ENCODE peak calls at places on chromosomes 13 and 19, in seven cellular contexts. C is stomach; B is NCI-H2107; H is stimulated activated effector memory CD8-positive, alpha-beta T cell treated with anti-CD3 and anti-CD28 coated beads, Interleukin-12 subunit alpha, Interleukin-12 subunit beta, amount 100 ng/mL, for 72 hours; I is neural progenitor cell; O is activated T-helper 1 cell treated with Interleukin-2 at 50 U/mL for 16 hours; L is ACHN. G is an unnamed sample.

GRCh38 chr13:112169941-112170822 is 103.2 kb downstream of the SOX1 start:
- DNase-seq in I (no peak), B (no peak), C (no peak), H (no peak), L (no peak), O (no peak), G (no peak)

GRCh38 chr13:75223981-75224742 is 257.8 kb downstream of the TBC1D4 start:
- DNase-seq in B (no peak), H (no peak), O (no peak), L (no peak), C (no peak), I (no peak), G (no peak)

GRCh38 chr19:1065606-1066109 is 1.3 kb upstream of the ARHGAP45 start:
- DNase-seq in C (no peak), O (no peak), L (no peak), I (no peak), H (no peak), B (no peak), G (no peak)

GRCh38 chr13:31409678-31410356 is 210.0 kb downstream of the B3GLCT start:
- DNase-seq in L (peak), H (no peak), I (peak), C (no peak), B (no peak), O (no peak), G (no peak)

GRCh38 chr13:106466691-106467405 is 68.6 kb downstream of the EFNB2 start:
- DNase-seq in C (no peak), H (no peak), B (no peak), I (no peak), O (no peak), L (no peak), G (no peak)

GRCh38 chr19:13441810-13442512 is 64.3 kb downstream of the CACNA1A start:
- DNase-seq in I (peak), L (peak), H (peak), O (peak), B (no peak), C (no peak), G (no peak)

GRCh38 chr13:99303863-99304521 is 3.2 kb downstream of the GPR183 start:
- DNase-seq in H (peak), I (no peak), L (no peak), O (no peak), C (no peak), B (no peak), G (no peak)

GRCh38 chr19:17755977-17756670 is 4.8 kb downstream of the FCHO1 start:
- DNase-seq in I (peak), O (no peak), L (no peak), B (no peak), H (peak), C (peak), G (peak)

GRCh38 chr19:29121684-29122083 is 91.3 kb downstream of the UQCRFS1 start:
- DNase-seq in C (no peak), I (peak), B (no peak), H (no peak), O (no peak), L (peak), G (no peak)

GRCh38 chr13:97855570-97855970 is 97.9 kb upstream of the IPO5 start:
- DNase-seq in I (peak), B (peak), O (no peak), C (no peak), H (no peak), L (peak), G (peak)

GRCh38 chr19:51552996-51553725 is 17.9 kb upstream of the ZNF175 start:
- DNase-seq in C (peak), H (no peak), O (no peak), L (peak), I (peak), B (no peak), G (no peak)

GRCh38 chr13:101019126-101019525 is 344.5 kb upstream of the TMTC4 start:
- DNase-seq in H (no peak), C (no peak), I (no peak), O (no peak), B (no peak), L (peak), G (no peak)

GRCh38 chr19:13215572-13216380 is 65.6 kb downstream of the IER2 start:
- DNase-seq in O (peak), C (no peak), L (peak), H (peak), B (no peak), I (no peak), G (no peak)

GRCh38 chr19:11164879-11165406 is 9.4 kb upstream of the SPC24 start:
- DNase-seq in H (no peak), B (no peak), O (no peak), I (no peak), C (peak), L (no peak), G (no peak)

GRCh38 chr19:3857449-3858003 is 11.3 kb downstream of the ZFR2 start:
- DNase-seq in H (no peak), C (no peak), I (no peak), O (no peak), B (peak), L (no peak), G (peak)

GRCh38 chr19:44644391-44645016 is 794 bp downstream of the PVR start:
- DNase-seq in I (peak), O (no peak), L (peak), C (no peak), B (no peak), H (no peak), G (no peak)